ENCODE peak calls at places on chromosomes 12 and 14, in six cellular contexts. One of them, this sample, is unnamed.

GRCh38 chr14:65791551-65791981 is 379.0 kb downstream of the FUT8 start:
- DNase-seq in HepG2: no peak
- DNase-seq in upper lobe of left lung: no peak
- DNase-seq in PC-3: peak
- DNase-seq in tibial nerve: no peak
- DNase-seq in cardiac muscle cell: peak
- DNase-seq in this sample: peak

GRCh38 chr14:80100681-80101080 is 110.6 kb downstream of the DIO2 start:
- DNase-seq in HepG2: no peak
- DNase-seq in upper lobe of left lung: no peak
- DNase-seq in PC-3: no peak
- DNase-seq in tibial nerve: no peak
- DNase-seq in cardiac muscle cell: no peak
- DNase-seq in this sample: no peak

GRCh38 chr14:26935733-26936132 is 337.9 kb upstream of the NOVA1 start:
- DNase-seq in HepG2: no peak
- DNase-seq in upper lobe of left lung: no peak
- DNase-seq in PC-3: no peak
- DNase-seq in tibial nerve: no peak
- DNase-seq in cardiac muscle cell: no peak
- DNase-seq in this sample: no peak

GRCh38 chr14:37326434-37326833 is 128.7 kb downstream of the MIPOL1 start:
- DNase-seq in HepG2: no peak
- DNase-seq in upper lobe of left lung: no peak
- DNase-seq in PC-3: no peak
- DNase-seq in tibial nerve: no peak
- DNase-seq in cardiac muscle cell: no peak
- DNase-seq in this sample: no peak

GRCh38 chr14:39381366-39381765 is 50.9 kb downstream of the FBXO33 start:
- DNase-seq in HepG2: no peak
- DNase-seq in upper lobe of left lung: no peak
- DNase-seq in PC-3: no peak
- DNase-seq in tibial nerve: no peak
- DNase-seq in cardiac muscle cell: no peak
- DNase-seq in this sample: no peak

GRCh38 chr12:1913377-1914115 is 4.9 kb downstream of the CACNA2D4 start:
- DNase-seq in HepG2: no peak
- DNase-seq in upper lobe of left lung: peak
- DNase-seq in PC-3: no peak
- DNase-seq in tibial nerve: peak
- DNase-seq in cardiac muscle cell: no peak
- DNase-seq in this sample: no peak

GRCh38 chr12:56336361-56337167 is 2.1 kb upstream of the IL23A start:
- DNase-seq in HepG2: no peak
- DNase-seq in upper lobe of left lung: peak
- DNase-seq in PC-3: no peak
- DNase-seq in tibial nerve: no peak
- DNase-seq in cardiac muscle cell: no peak
- DNase-seq in this sample: no peak

GRCh38 chr12:116867523-116867922 is 13.7 kb downstream of the HRK start:
- DNase-seq in HepG2: no peak
- DNase-seq in upper lobe of left lung: no peak
- DNase-seq in PC-3: no peak
- DNase-seq in tibial nerve: no peak
- DNase-seq in cardiac muscle cell: no peak
- DNase-seq in this sample: no peak

GRCh38 chr14:83463500-83464098 is 1929.9 kb upstream of the SEL1L start:
- DNase-seq in HepG2: peak
- DNase-seq in upper lobe of left lung: peak
- DNase-seq in PC-3: peak
- DNase-seq in tibial nerve: peak
- DNase-seq in cardiac muscle cell: peak
- DNase-seq in this sample: no peak

GRCh38 chr12:44127966-44128365 is 292.1 kb downstream of the TMEM117 start:
- DNase-seq in HepG2: no peak
- DNase-seq in upper lobe of left lung: no peak
- DNase-seq in PC-3: no peak
- DNase-seq in tibial nerve: no peak
- DNase-seq in cardiac muscle cell: no peak
- DNase-seq in this sample: no peak

GRCh38 chr12:12315838-12316237 is 34.2 kb downstream of the MANSC1 start:
- DNase-seq in HepG2: no peak
- DNase-seq in upper lobe of left lung: no peak
- DNase-seq in PC-3: no peak
- DNase-seq in tibial nerve: no peak
- DNase-seq in cardiac muscle cell: no peak
- DNase-seq in this sample: no peak

GRCh38 chr14:62409909-62410308 is 635.3 kb downstream of the KCNH5 start:
- DNase-seq in HepG2: no peak
- DNase-seq in upper lobe of left lung: no peak
- DNase-seq in PC-3: peak
- DNase-seq in tibial nerve: no peak
- DNase-seq in cardiac muscle cell: peak
- DNase-seq in this sample: no peak

GRCh38 chr14:59238242-59238641 is 49.8 kb downstream of the DAAM1 start:
- DNase-seq in HepG2: no peak
- DNase-seq in upper lobe of left lung: no peak
- DNase-seq in PC-3: no peak
- DNase-seq in tibial nerve: no peak
- DNase-seq in cardiac muscle cell: no peak
- DNase-seq in this sample: no peak

GRCh38 chr12:121628037-121628436 is 1.7 kb downstream of the ORAI1 start:
- DNase-seq in HepG2: no peak
- DNase-seq in upper lobe of left lung: no peak
- DNase-seq in PC-3: peak
- DNase-seq in tibial nerve: no peak
- DNase-seq in cardiac muscle cell: no peak
- DNase-seq in this sample: no peak

GRCh38 chr12:115660211-115660805 is 617.2 kb downstream of the MED13L start:
- DNase-seq in HepG2: no peak
- DNase-seq in upper lobe of left lung: no peak
- DNase-seq in PC-3: peak
- DNase-seq in tibial nerve: peak
- DNase-seq in cardiac muscle cell: peak
- DNase-seq in this sample: no peak

GRCh38 chr12:5967645-5968415 is 22.8 kb upstream of the ANO2 start:
- DNase-seq in HepG2: no peak
- DNase-seq in upper lobe of left lung: no peak
- DNase-seq in PC-3: no peak
- DNase-seq in tibial nerve: no peak
- DNase-seq in cardiac muscle cell: no peak
- DNase-seq in this sample: no peak

GRCh38 chr12:3199551-3200031 is 122.4 kb downstream of the TSPAN9 start:
- DNase-seq in HepG2: no peak
- DNase-seq in upper lobe of left lung: no peak
- DNase-seq in PC-3: peak
- DNase-seq in tibial nerve: no peak
- DNase-seq in cardiac muscle cell: peak
- DNase-seq in this sample: no peak

GRCh38 chr14:70879448-70879847 is 27.8 kb upstream of the PCNX1 start:
- DNase-seq in HepG2: no peak
- DNase-seq in upper lobe of left lung: no peak
- DNase-seq in PC-3: no peak
- DNase-seq in tibial nerve: no peak
- DNase-seq in cardiac muscle cell: no peak
- DNase-seq in this sample: no peak

GRCh38 chr14:70872678-70873020 is 34.6 kb upstream of the PCNX1 start:
- DNase-seq in HepG2: no peak
- DNase-seq in upper lobe of left lung: no peak
- DNase-seq in PC-3: no peak
- DNase-seq in tibial nerve: no peak
- DNase-seq in cardiac muscle cell: no peak
- DNase-seq in this sample: no peak

GRCh38 chr14:70871863-70872677 is 35.2 kb upstream of the PCNX1 start:
- DNase-seq in HepG2: no peak
- DNase-seq in upper lobe of left lung: no peak
- DNase-seq in PC-3: no peak
- DNase-seq in tibial nerve: no peak
- DNase-seq in cardiac muscle cell: no peak
- DNase-seq in this sample: no peak

GRCh38 chr14:70871001-70871400 is 36.3 kb upstream of the PCNX1 start:
- DNase-seq in HepG2: no peak
- DNase-seq in upper lobe of left lung: no peak
- DNase-seq in PC-3: no peak
- DNase-seq in tibial nerve: no peak
- DNase-seq in cardiac muscle cell: no peak
- DNase-seq in this sample: no peak

DNA sequence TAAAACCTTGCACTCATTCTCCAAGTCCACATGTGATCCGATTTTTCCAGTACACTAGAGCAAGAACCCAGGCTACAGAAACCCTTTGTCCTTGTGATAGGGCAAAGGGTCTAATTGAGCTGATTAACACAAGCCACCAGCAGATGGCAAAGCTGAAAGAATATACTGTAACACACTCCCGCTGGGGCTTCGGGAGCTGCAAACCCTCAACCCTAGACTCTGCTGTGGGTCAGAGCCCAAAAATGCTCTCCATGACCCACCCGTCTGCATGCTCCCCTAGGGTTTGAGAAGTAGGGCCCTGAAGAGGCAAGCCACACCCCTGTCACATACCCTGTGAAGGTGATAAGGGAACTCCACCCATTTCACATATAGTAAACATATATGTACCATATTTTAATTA is 33.6 kb upstream of the PCNX1 start:
- DNase-seq in HepG2: peak
- DNase-seq in upper lobe of left lung: no peak
- DNase-seq in PC-3: no peak
- DNase-seq in tibial nerve: no peak
- DNase-seq in cardiac muscle cell: no peak
- DNase-seq in this sample: no peak
- TF ChIP-seq CTCF in HepG2: peak
- TF ChIP-seq CTCF in upper lobe of left lung: peak
- TF ChIP-seq CTCF in PC-3: no peak
- TF ChIP-seq CTCF in tibial nerve: no peak
- TF ChIP-seq CTCF in cardiac muscle cell: no peak
- TF ChIP-seq CTCF in this sample: peak

GRCh38 chr14:99726538-99727095 is 42.5 kb downstream of the CYP46A1 start:
- DNase-seq in HepG2: no peak
- DNase-seq in upper lobe of left lung: no peak
- DNase-seq in PC-3: no peak
- DNase-seq in tibial nerve: no peak
- DNase-seq in cardiac muscle cell: no peak
- DNase-seq in this sample: peak

GRCh38 chr14:99722741-99723140 is 38.6 kb downstream of the CYP46A1 start:
- DNase-seq in HepG2: no peak
- DNase-seq in upper lobe of left lung: no peak
- DNase-seq in PC-3: no peak
- DNase-seq in tibial nerve: no peak
- DNase-seq in cardiac muscle cell: no peak
- DNase-seq in this sample: peak

GRCh38 chr14:99725774-99726537 is 41.9 kb downstream of the CYP46A1 start:
- DNase-seq in HepG2: no peak
- DNase-seq in upper lobe of left lung: peak
- DNase-seq in PC-3: no peak
- DNase-seq in tibial nerve: no peak
- DNase-seq in cardiac muscle cell: no peak
- DNase-seq in this sample: peak

GRCh38 chr14:99724939-99725773 is 41.1 kb downstream of the CYP46A1 start:
- DNase-seq in HepG2: no peak
- DNase-seq in upper lobe of left lung: peak
- DNase-seq in PC-3: no peak
- DNase-seq in tibial nerve: no peak
- DNase-seq in cardiac muscle cell: no peak
- DNase-seq in this sample: peak

DNA sequence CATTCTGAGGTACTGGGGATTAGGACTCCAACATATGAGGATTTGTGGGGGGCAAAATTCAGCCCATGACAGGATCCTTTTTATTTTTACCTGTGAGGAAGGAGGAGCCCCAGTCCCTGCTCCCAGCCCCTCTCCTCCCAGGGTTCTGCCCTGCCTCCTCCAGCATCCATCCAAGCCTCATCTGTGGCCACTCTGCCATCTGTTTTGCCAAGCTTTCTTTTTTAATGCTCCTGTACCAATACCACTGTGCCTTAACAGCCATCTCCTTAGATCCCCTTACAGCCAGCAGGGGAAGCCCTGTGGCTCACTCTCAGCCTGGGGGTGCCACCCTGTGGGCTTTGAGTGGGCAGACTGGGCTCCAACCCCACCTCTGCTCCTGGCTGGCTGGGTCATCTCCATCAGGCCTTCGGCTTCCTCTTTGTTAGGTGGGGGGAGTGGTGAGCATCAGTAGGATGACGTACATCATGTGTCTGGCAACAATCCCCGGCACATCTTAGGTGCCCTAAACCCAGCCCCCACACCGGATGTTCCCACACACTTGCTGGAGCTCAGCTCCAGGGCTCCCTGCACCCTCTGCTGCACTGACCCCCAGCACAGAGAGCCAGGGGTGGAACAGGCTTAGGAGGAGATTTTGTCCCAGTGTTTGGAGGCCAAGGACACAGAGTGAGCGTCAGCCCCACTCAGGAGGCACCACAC is 40.2 kb downstream of the CYP46A1 start:
- DNase-seq in HepG2: no peak
- DNase-seq in upper lobe of left lung: no peak
- DNase-seq in PC-3: no peak
- DNase-seq in tibial nerve: no peak
- DNase-seq in cardiac muscle cell: peak
- DNase-seq in this sample: peak
- TF ChIP-seq CTCF in HepG2: no peak
- TF ChIP-seq CTCF in upper lobe of left lung: no peak
- TF ChIP-seq CTCF in PC-3: no peak
- TF ChIP-seq CTCF in tibial nerve: no peak
- TF ChIP-seq CTCF in cardiac muscle cell: no peak
- TF ChIP-seq CTCF in this sample: no peak

DNA sequence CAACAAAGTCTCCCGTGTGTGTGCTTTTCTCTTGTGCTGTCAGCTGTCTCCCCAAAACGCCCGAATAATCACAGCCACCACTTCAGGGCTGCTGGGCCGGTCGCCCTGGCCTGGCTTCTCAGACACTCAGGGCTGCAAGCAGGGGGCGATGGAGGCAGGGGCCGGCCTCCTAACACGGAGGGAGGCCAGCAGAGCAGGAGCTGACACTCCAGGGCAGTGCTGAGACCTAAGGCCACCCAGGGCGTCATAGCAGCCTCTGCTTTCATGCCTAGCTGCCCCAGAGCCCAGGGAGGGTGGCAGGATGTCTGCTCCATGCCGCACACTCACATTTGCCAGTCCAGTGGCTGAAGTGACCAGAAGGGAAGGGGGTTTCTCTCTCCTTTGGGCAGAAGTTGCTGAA is 25.6 kb downstream of the STX2 start:
- DNase-seq in HepG2: no peak
- DNase-seq in upper lobe of left lung: no peak
- DNase-seq in PC-3: no peak
- DNase-seq in tibial nerve: no peak
- DNase-seq in cardiac muscle cell: no peak
- DNase-seq in this sample: no peak
- TF ChIP-seq CTCF in HepG2: no peak
- TF ChIP-seq CTCF in upper lobe of left lung: no peak
- TF ChIP-seq CTCF in PC-3: no peak
- TF ChIP-seq CTCF in tibial nerve: no peak
- TF ChIP-seq CTCF in cardiac muscle cell: no peak
- TF ChIP-seq CTCF in this sample: no peak

DNA sequence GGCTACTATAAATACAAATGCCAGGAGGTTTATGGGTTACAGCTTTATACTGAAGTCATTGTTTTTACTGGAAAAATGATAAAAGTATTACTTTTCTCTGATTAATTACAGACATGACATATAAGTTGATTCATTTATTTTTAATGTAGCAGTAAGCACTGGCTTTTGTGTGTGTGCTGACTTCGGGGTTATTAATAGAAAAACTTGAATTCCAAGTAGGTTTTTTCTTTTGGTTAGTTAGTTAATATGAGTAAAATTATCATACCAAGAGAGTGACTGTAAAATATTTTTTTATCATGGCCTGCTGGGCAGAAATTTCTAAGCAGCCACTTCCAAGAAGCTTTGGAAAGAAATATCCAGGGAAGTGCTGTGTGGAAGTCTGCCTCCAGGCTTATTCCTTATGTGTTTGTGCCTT is 56.4 kb downstream of the IFT81 start:
- DNase-seq in HepG2: no peak
- DNase-seq in upper lobe of left lung: no peak
- DNase-seq in PC-3: no peak
- DNase-seq in tibial nerve: no peak
- DNase-seq in cardiac muscle cell: peak
- DNase-seq in this sample: no peak
- TF ChIP-seq CTCF in HepG2: no peak
- TF ChIP-seq CTCF in upper lobe of left lung: no peak
- TF ChIP-seq CTCF in PC-3: no peak
- TF ChIP-seq CTCF in tibial nerve: no peak
- TF ChIP-seq CTCF in cardiac muscle cell: no peak
- TF ChIP-seq CTCF in this sample: no peak